ENCODE peak calls at places on chromosomes 13 and 19, in five cellular contexts. One of them, this sample, is unnamed.

GRCh38 chr19:16624236-16624635 is 3.8 kb downstream of the MED26 start:
- DNase-seq in brain microvascular endothelial cell: no peak
- DNase-seq in left ventricle myocardium inferior: no peak
- DNase-seq in A549: no peak
- DNase-seq in Caco-2: no peak
- DNase-seq in this sample: no peak

GRCh38 chr13:46896346-46897138 is at the start of gene HTR2A:
- DNase-seq in brain microvascular endothelial cell: peak; percentile 19
- DNase-seq in left ventricle myocardium inferior: peak; percentile 23
- DNase-seq in A549: no peak
- DNase-seq in Caco-2: no peak
- DNase-seq in this sample: no peak

GRCh38 chr13:99800951-99801350 is 170.6 kb downstream of the ZIC5 start:
- DNase-seq in brain microvascular endothelial cell: no peak
- DNase-seq in left ventricle myocardium inferior: no peak
- DNase-seq in A549: no peak
- DNase-seq in Caco-2: no peak
- DNase-seq in this sample: no peak

GRCh38 chr19:37551123-37551993 is 43.2 kb downstream of the ZNF571 start:
- DNase-seq in brain microvascular endothelial cell: peak; percentile 61
- DNase-seq in left ventricle myocardium inferior: peak; percentile 50
- DNase-seq in A549: no peak
- DNase-seq in Caco-2: no peak
- DNase-seq in this sample: no peak

GRCh38 chr13:98676239-98676638 is 76.2 kb downstream of the SLC15A1 start:
- DNase-seq in brain microvascular endothelial cell: no peak
- DNase-seq in left ventricle myocardium inferior: no peak
- DNase-seq in A549: no peak
- DNase-seq in Caco-2: no peak
- DNase-seq in this sample: no peak

GRCh38 chr13:21674271-21675009 is 3.6 kb downstream of the FGF9 start:
- DNase-seq in brain microvascular endothelial cell: no peak
- DNase-seq in left ventricle myocardium inferior: peak; percentile 41
- DNase-seq in A549: no peak
- DNase-seq in Caco-2: no peak
- DNase-seq in this sample: no peak

GRCh38 chr13:110912651-110913051 is 2.2 kb downstream of the ANKRD10 start:
- DNase-seq in brain microvascular endothelial cell: peak; percentile 38
- DNase-seq in left ventricle myocardium inferior: no peak
- DNase-seq in A549: peak; percentile 12
- DNase-seq in Caco-2: no peak
- DNase-seq in this sample: no peak

GRCh38 chr13:27751953-27752352 is 40.3 kb upstream of the GSX1 start:
- DNase-seq in brain microvascular endothelial cell: no peak
- DNase-seq in left ventricle myocardium inferior: no peak
- DNase-seq in A549: no peak
- DNase-seq in Caco-2: no peak
- DNase-seq in this sample: no peak

GRCh38 chr19:32652893-32653625 is 21.9 kb downstream of the ANKRD27 start:
- DNase-seq in brain microvascular endothelial cell: peak; percentile 57
- DNase-seq in left ventricle myocardium inferior: peak; percentile 81
- DNase-seq in A549: no peak
- DNase-seq in Caco-2: no peak
- DNase-seq in this sample: peak; percentile 37

GRCh38 chr19:12939292-12939606 is 840 bp downstream of the CALR start:
- DNase-seq in brain microvascular endothelial cell: peak; percentile 57
- DNase-seq in left ventricle myocardium inferior: no peak
- DNase-seq in A549: no peak
- DNase-seq in Caco-2: peak; percentile 15
- DNase-seq in this sample: no peak

GRCh38 chr13:32150794-32151193 is 119.2 kb downstream of the FRY start:
- DNase-seq in brain microvascular endothelial cell: no peak
- DNase-seq in left ventricle myocardium inferior: peak; percentile 78
- DNase-seq in A549: no peak
- DNase-seq in Caco-2: no peak
- DNase-seq in this sample: no peak

GRCh38 chr19:34341935-34342680 is 22.9 kb upstream of the GPI start:
- DNase-seq in brain microvascular endothelial cell: no peak
- DNase-seq in left ventricle myocardium inferior: no peak
- DNase-seq in A549: no peak
- DNase-seq in Caco-2: peak; percentile 63
- DNase-seq in this sample: no peak

GRCh38 chr13:64413529-64413928 is 2816.6 kb downstream of the PCDH9 start:
- DNase-seq in brain microvascular endothelial cell: no peak
- DNase-seq in left ventricle myocardium inferior: no peak
- DNase-seq in A549: no peak
- DNase-seq in Caco-2: no peak
- DNase-seq in this sample: no peak

GRCh38 chr19:51621178-51621577 is 9.0 kb downstream of the SIGLEC5 start:
- DNase-seq in brain microvascular endothelial cell: no peak
- DNase-seq in left ventricle myocardium inferior: no peak
- DNase-seq in A549: no peak
- DNase-seq in Caco-2: no peak
- DNase-seq in this sample: no peak

GRCh38 chr13:43030548-43030947 is 7.2 kb downstream of the DNAJC15 start:
- DNase-seq in brain microvascular endothelial cell: peak; percentile 58
- DNase-seq in left ventricle myocardium inferior: no peak
- DNase-seq in A549: no peak
- DNase-seq in Caco-2: no peak
- DNase-seq in this sample: no peak

GRCh38 chr19:2361259-2362038 is 1.4 kb downstream of the TMPRSS9 start:
- DNase-seq in brain microvascular endothelial cell: no peak
- DNase-seq in left ventricle myocardium inferior: no peak
- DNase-seq in A549: no peak
- DNase-seq in Caco-2: no peak
- DNase-seq in this sample: no peak

GRCh38 chr13:97901716-97902115 is 51.8 kb upstream of the IPO5 start:
- DNase-seq in brain microvascular endothelial cell: no peak
- DNase-seq in left ventricle myocardium inferior: no peak
- DNase-seq in A549: no peak
- DNase-seq in Caco-2: no peak
- DNase-seq in this sample: no peak

GRCh38 chr19:48965806-48966540 is 864 bp downstream of the FTL start:
- DNase-seq in brain microvascular endothelial cell: peak; percentile 76
- DNase-seq in left ventricle myocardium inferior: peak; percentile 89
- DNase-seq in A549: peak; percentile 90
- DNase-seq in Caco-2: peak; percentile 79
- DNase-seq in this sample: peak; percentile 40

GRCh38 chr13:76860706-76861105 is 25.5 kb downstream of the KCTD12 start:
- DNase-seq in brain microvascular endothelial cell: no peak
- DNase-seq in left ventricle myocardium inferior: no peak
- DNase-seq in A549: no peak
- DNase-seq in Caco-2: no peak
- DNase-seq in this sample: no peak

GRCh38 chr13:94710081-94710809 is 2.1 kb downstream of the SOX21 start:
- DNase-seq in brain microvascular endothelial cell: no peak
- DNase-seq in left ventricle myocardium inferior: no peak
- DNase-seq in A549: no peak
- DNase-seq in Caco-2: no peak
- DNase-seq in this sample: no peak

GRCh38 chr19:10752913-10753285 is 35.0 kb downstream of the DNM2 start:
- DNase-seq in brain microvascular endothelial cell: no peak
- DNase-seq in left ventricle myocardium inferior: no peak
- DNase-seq in A549: no peak
- DNase-seq in Caco-2: no peak
- DNase-seq in this sample: no peak

GRCh38 chr19:43684326-43684725 is 14.4 kb upstream of the PLAUR start:
- DNase-seq in brain microvascular endothelial cell: no peak
- DNase-seq in left ventricle myocardium inferior: no peak
- DNase-seq in A549: no peak
- DNase-seq in Caco-2: no peak
- DNase-seq in this sample: no peak

GRCh38 chr19:47573076-47574026 is at the start of gene ZNF541:
- DNase-seq in brain microvascular endothelial cell: no peak
- DNase-seq in left ventricle myocardium inferior: peak; percentile 64
- DNase-seq in A549: no peak
- DNase-seq in Caco-2: no peak
- DNase-seq in this sample: no peak

GRCh38 chr19:11963566-11964355 is 1.1 kb upstream of the ZNF763 start:
- DNase-seq in brain microvascular endothelial cell: peak; percentile 44
- DNase-seq in left ventricle myocardium inferior: peak; percentile 88
- DNase-seq in A549: no peak
- DNase-seq in Caco-2: peak; percentile 20
- DNase-seq in this sample: no peak

GRCh38 chr19:1445185-1445931 is 4.6 kb upstream of the APC2 start:
- DNase-seq in brain microvascular endothelial cell: peak; percentile 37
- DNase-seq in left ventricle myocardium inferior: peak; percentile 66
- DNase-seq in A549: peak; percentile 84
- DNase-seq in Caco-2: peak; percentile 77
- DNase-seq in this sample: no peak

GRCh38 chr19:17148130-17148529 is 67.0 kb upstream of the USE1 start:
- DNase-seq in brain microvascular endothelial cell: no peak
- DNase-seq in left ventricle myocardium inferior: no peak
- DNase-seq in A549: no peak
- DNase-seq in Caco-2: no peak
- DNase-seq in this sample: no peak

GRCh38 chr19:51158474-51159129 is 16.5 kb downstream of the SIGLEC7 start:
- DNase-seq in brain microvascular endothelial cell: peak; percentile 11
- DNase-seq in left ventricle myocardium inferior: peak; percentile 52
- DNase-seq in A549: peak; percentile 67
- DNase-seq in Caco-2: peak; percentile 68
- DNase-seq in this sample: no peak

GRCh38 chr13:68810660-68811059 is 1297.0 kb upstream of the ATXN8OS start:
- DNase-seq in brain microvascular endothelial cell: no peak
- DNase-seq in left ventricle myocardium inferior: no peak
- DNase-seq in A549: peak; percentile 2
- DNase-seq in Caco-2: peak; percentile 16
- DNase-seq in this sample: no peak

GRCh38 chr13:101916758-101917474 is 464.4 kb downstream of the ITGBL1 start:
- DNase-seq in brain microvascular endothelial cell: no peak
- DNase-seq in left ventricle myocardium inferior: no peak
- DNase-seq in A549: no peak
- DNase-seq in Caco-2: no peak
- DNase-seq in this sample: no peak

GRCh38 chr19:19459707-19460251 is 54.3 kb downstream of the GATAD2A start:
- DNase-seq in brain microvascular endothelial cell: peak; percentile 73
- DNase-seq in left ventricle myocardium inferior: peak; percentile 46
- DNase-seq in A549: no peak
- DNase-seq in Caco-2: no peak
- DNase-seq in this sample: no peak

GRCh38 chr19:42108527-42109389 is 23.5 kb downstream of the POU2F2 start:
- DNase-seq in brain microvascular endothelial cell: peak; percentile 84
- DNase-seq in left ventricle myocardium inferior: peak; percentile 67
- DNase-seq in A549: peak; percentile 95
- DNase-seq in Caco-2: peak; percentile 80
- DNase-seq in this sample: peak; percentile 26
- TF ChIP-seq CTCF in brain microvascular endothelial cell: peak; percentile 100
- TF ChIP-seq CTCF in left ventricle myocardium inferior: peak; percentile 91
- TF ChIP-seq CTCF in A549: peak; percentile 100
- TF ChIP-seq CTCF in Caco-2: peak; percentile 99
- TF ChIP-seq CTCF in this sample: peak; percentile 99

GRCh38 chr13:33285420-33286124 is at the start of gene STARD13:
- DNase-seq in brain microvascular endothelial cell: peak; percentile 98
- DNase-seq in left ventricle myocardium inferior: peak; percentile 94
- DNase-seq in A549: peak; percentile 84
- DNase-seq in Caco-2: peak; percentile 94
- DNase-seq in this sample: peak; percentile 74
- H3K4me3 ChIP-seq in brain microvascular endothelial cell: peak within 1 kb of the TSS; percentile 77
- H3K4me3 ChIP-seq in left ventricle myocardium inferior: peak within 1 kb of the TSS; percentile 82
- H3K4me3 ChIP-seq in A549: peak within 1 kb of the TSS; percentile 51
- H3K4me3 ChIP-seq in Caco-2: peak within 1 kb of the TSS; percentile 49
- H3K4me3 ChIP-seq in this sample: peak within 1 kb of the TSS; percentile 70

GRCh38 chr13:90416938-90417337 is 930.5 kb upstream of the MIR17HG start:
- DNase-seq in brain microvascular endothelial cell: no peak
- DNase-seq in left ventricle myocardium inferior: no peak
- DNase-seq in A549: no peak
- DNase-seq in Caco-2: no peak
- DNase-seq in this sample: no peak

GRCh38 chr13:90416519-90416918 is 931.0 kb upstream of the MIR17HG start:
- DNase-seq in brain microvascular endothelial cell: peak; percentile 61
- DNase-seq in left ventricle myocardium inferior: no peak
- DNase-seq in A549: no peak
- DNase-seq in Caco-2: no peak
- DNase-seq in this sample: peak; percentile 15

GRCh38 chr13:90414691-90415596 is 932.5 kb upstream of the MIR17HG start:
- DNase-seq in brain microvascular endothelial cell: peak; percentile 71
- DNase-seq in left ventricle myocardium inferior: no peak
- DNase-seq in A549: peak; percentile 20
- DNase-seq in Caco-2: no peak
- DNase-seq in this sample: no peak

GRCh38 chr13:90415902-90416301 is 931.6 kb upstream of the MIR17HG start:
- DNase-seq in brain microvascular endothelial cell: no peak
- DNase-seq in left ventricle myocardium inferior: no peak
- DNase-seq in A549: no peak
- DNase-seq in Caco-2: no peak
- DNase-seq in this sample: no peak

DNA sequence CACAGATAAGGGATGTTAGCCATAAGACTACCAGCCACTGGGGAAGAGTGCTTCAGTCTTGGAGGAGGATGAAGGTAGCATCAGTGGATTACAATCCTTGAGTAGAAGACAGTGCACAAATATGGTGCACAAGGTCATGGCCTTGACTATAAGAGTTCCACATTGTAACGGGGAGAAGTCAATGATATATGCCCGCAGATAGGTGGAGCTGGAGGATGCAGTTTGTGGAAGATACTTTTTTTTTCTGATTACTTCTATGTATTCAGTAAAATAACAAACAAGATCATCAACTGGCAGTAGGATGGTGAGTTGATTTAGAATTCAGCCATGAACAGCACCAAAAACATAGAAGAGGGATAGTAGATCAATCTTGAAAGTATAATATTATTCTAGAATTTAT is 926.8 kb upstream of the MIR17HG start:
- DNase-seq in brain microvascular endothelial cell: no peak
- DNase-seq in left ventricle myocardium inferior: no peak
- DNase-seq in A549: no peak
- DNase-seq in Caco-2: no peak
- DNase-seq in this sample: no peak
- TF ChIP-seq CTCF in brain microvascular endothelial cell: peak; percentile 36
- TF ChIP-seq CTCF in left ventricle myocardium inferior: no peak
- TF ChIP-seq CTCF in A549: no peak
- TF ChIP-seq CTCF in Caco-2: peak; percentile 25
- TF ChIP-seq CTCF in this sample: no peak

GRCh38 chr19:7595466-7596133 is at the start of gene CAMSAP3:
- DNase-seq in brain microvascular endothelial cell: no peak
- DNase-seq in left ventricle myocardium inferior: no peak
- DNase-seq in A549: no peak
- DNase-seq in Caco-2: peak; percentile 90
- DNase-seq in this sample: peak; percentile 11

GRCh38 chr19:7598180-7598579 is 2.5 kb downstream of the CAMSAP3 start:
- DNase-seq in brain microvascular endothelial cell: no peak
- DNase-seq in left ventricle myocardium inferior: no peak
- DNase-seq in A549: no peak
- DNase-seq in Caco-2: no peak
- DNase-seq in this sample: no peak

GRCh38 chr19:7597689-7598088 is 2.0 kb downstream of the CAMSAP3 start:
- DNase-seq in brain microvascular endothelial cell: no peak
- DNase-seq in left ventricle myocardium inferior: no peak
- DNase-seq in A549: peak; percentile 34
- DNase-seq in Caco-2: no peak
- DNase-seq in this sample: no peak

GRCh38 chr19:7600721-7601120 is 5.1 kb downstream of the CAMSAP3 start:
- DNase-seq in brain microvascular endothelial cell: no peak
- DNase-seq in left ventricle myocardium inferior: no peak
- DNase-seq in A549: no peak
- DNase-seq in Caco-2: no peak
- DNase-seq in this sample: no peak

GRCh38 chr19:7596191-7596937 is 701 bp downstream of the CAMSAP3 start:
- DNase-seq in brain microvascular endothelial cell: no peak
- DNase-seq in left ventricle myocardium inferior: no peak
- DNase-seq in A549: no peak
- DNase-seq in Caco-2: peak; percentile 41
- DNase-seq in this sample: no peak
- H3K4me3 ChIP-seq in brain microvascular endothelial cell: no peak overlapping the region
- H3K4me3 ChIP-seq in left ventricle myocardium inferior: peak overlapping the region; percentile 60
- H3K4me3 ChIP-seq in A549: peak overlapping the region; percentile 85
- H3K4me3 ChIP-seq in Caco-2: peak overlapping the region; percentile 75
- H3K4me3 ChIP-seq in this sample: peak overlapping the region; percentile 81